ENCODE peak calls at places on chromosomes 4 and X, in eight cellular contexts. L is pancreas, K is suprapubic skin, S is GM23338, Q is mesenchymal stem cell, N is Peyer's patch, H is HCT116, A is A549. D is an unnamed sample. For H3K4me1, the result is how much of the 10 kb centered on the place peaks cover.

GRCh38 chrX:115582871-115583729 is 22.1 kb downstream of the PLS3 start:
- DNase-seq in A (no peak), S (peak), K (no peak), H (no peak), L (no peak), N (no peak), Q (peak), D (no peak)

GRCh38 chr4:141636077-141636770 is at the start of gene IL15:
- DNase-seq in K (peak), H (peak), L (peak), N (peak), Q (peak), S (peak), A (peak), D (peak)

GRCh38 chrX:135530097-135530496 is 9.6 kb downstream of the INTS6L start:
- DNase-seq in L (no peak), S (no peak), K (no peak), N (no peak), Q (no peak), H (no peak), A (no peak), D (no peak)

GRCh38 chr4:105352826-105353225 is 121.0 kb downstream of the PPA2 start:
- DNase-seq in A (no peak), K (no peak), S (no peak), H (no peak), Q (peak), N (no peak), L (no peak), D (no peak)

GRCh38 chr4:88659061-88659889 is 38.4 kb downstream of the NAP1L5 start:
- DNase-seq in L (peak), H (peak), Q (peak), K (no peak), S (peak), A (peak), N (no peak), D (no peak)

GRCh38 chr4:118154643-118155042 is 120.4 kb downstream of the NDST3 start:
- DNase-seq in A (no peak), Q (peak), H (no peak), N (no peak), L (no peak), S (no peak), K (no peak), D (peak)

GRCh38 chrX:143632625-143633387 is 3.1 kb downstream of the SLITRK4 start:
- DNase-seq in A (no peak), S (peak), Q (peak), L (no peak), H (no peak), K (no peak), N (no peak), D (no peak)

GRCh38 chr4:10587697-10588096 is 96.9 kb downstream of the CLNK start:
- DNase-seq in Q (no peak), S (no peak), L (no peak), A (no peak), K (no peak), N (no peak), H (no peak), D (no peak)

GRCh38 chr4:105767579-105767978 is 59.0 kb downstream of the GSTCD start:
- DNase-seq in L (no peak), N (no peak), A (no peak), K (no peak), Q (no peak), S (peak), H (no peak), D (no peak)

GRCh38 chr4:96056346-96056934 is 216.5 kb downstream of the PDHA2 start:
- DNase-seq in Q (no peak), A (no peak), N (no peak), K (no peak), H (no peak), S (no peak), L (no peak), D (no peak)

GRCh38 chr4:73674451-73674919 is 54.2 kb upstream of the RASSF6 start:
- DNase-seq in Q (peak), H (no peak), N (no peak), S (no peak), L (no peak), A (no peak), K (no peak), D (no peak)

GRCh38 chr4:40316782-40317635 is 18.1 kb upstream of the CHRNA9 start:
- DNase-seq in S (peak), Q (peak), L (peak), H (peak), N (peak), A (peak), K (peak), D (peak)

GRCh38 chr4:51884606-51885005 is 41.7 kb downstream of the DCUN1D4 start:
- DNase-seq in S (peak), N (no peak), Q (no peak), H (no peak), A (no peak), L (no peak), K (no peak), D (no peak)

GRCh38 chr4:3043272-3044020 is 30.9 kb downstream of the HTT-AS start:
- DNase-seq in S (no peak), Q (no peak), L (no peak), K (no peak), H (no peak), N (no peak), A (no peak), D (no peak)

GRCh38 chrX:38018734-38019410 is 12.5 kb downstream of the SYTL5 start:
- DNase-seq in H (no peak), L (no peak), A (no peak), S (no peak), N (no peak), Q (no peak), K (no peak), D (no peak)

GRCh38 chr4:3252480-3252828 is 3.5 kb downstream of the MSANTD1 start:
- DNase-seq in A (no peak), Q (no peak), S (no peak), K (no peak), H (no peak), L (no peak), N (no peak), D (no peak)

GRCh38 chr4:154485127-154485773 is 6.3 kb downstream of the DCHS2 start:
- DNase-seq in A (no peak), N (no peak), H (no peak), S (no peak), L (no peak), K (no peak), Q (no peak), D (no peak)

GRCh38 chr4:84403656-84404055 is 95.4 kb downstream of the NKX6-1 start:
- DNase-seq in Q (no peak), S (no peak), H (no peak), K (no peak), L (no peak), N (no peak), A (no peak), D (no peak)

GRCh38 chrX:96407043-96407442 is 277.6 kb upstream of the DIAPH2 start:
- DNase-seq in S (peak), Q (peak), N (peak), L (peak), A (peak), K (no peak), H (no peak), D (peak)

GRCh38 chrX:17373337-17373736 is 1.7 kb upstream of the NHS start:
- DNase-seq in S (no peak), A (no peak), L (no peak), Q (no peak), K (no peak), N (no peak), H (no peak), D (no peak)

GRCh38 chrX:11784543-11784942 is 26.5 kb downstream of the MSL3 start:
- DNase-seq in K (no peak), L (no peak), H (no peak), Q (no peak), N (no peak), S (no peak), A (no peak), D (no peak)

GRCh38 chr4:68373513-68373912 is 23.6 kb upstream of the YTHDC1 start:
- DNase-seq in L (peak), Q (no peak), H (no peak), K (peak), A (no peak), S (peak), N (peak), D (no peak)

GRCh38 chrX:25028726-25029125 is 13.0 kb upstream of the ARX start:
- DNase-seq in Q (no peak), N (no peak), H (no peak), L (no peak), S (no peak), A (no peak), K (no peak), D (no peak)

GRCh38 chrX:63428348-63428747 is 77.2 kb upstream of the SPIN4 start:
- DNase-seq in K (no peak), S (no peak), A (no peak), H (no peak), Q (no peak), L (no peak), N (no peak), D (no peak)

GRCh38 chr4:122921971-122922876 is at the start of gene NUDT6:
- DNase-seq in A (peak), K (peak), H (no peak), N (peak), Q (peak), L (peak), S (peak), D (peak)

GRCh38 chr4:87108142-87108546 is 112.3 kb downstream of the KLHL8 start:
- DNase-seq in N (no peak), S (no peak), A (peak), K (peak), H (peak), L (no peak), Q (peak), D (peak)

GRCh38 chr4:142262956-142263355 is 583.1 kb downstream of the INPP4B start:
- DNase-seq in N (no peak), L (no peak), H (no peak), A (no peak), K (no peak), S (peak), Q (no peak), D (no peak)

GRCh38 chr4:81724925-81725329 is 253.2 kb upstream of the RASGEF1B start:
- DNase-seq in K (peak), L (peak), H (no peak), S (no peak), N (peak), A (no peak), Q (peak), D (no peak)

GRCh38 chrX:6223516-6223915 is 5.2 kb downstream of the NLGN4X start:
- DNase-seq in H (no peak), K (no peak), Q (no peak), L (no peak), A (no peak), N (no peak), S (no peak), D (no peak)

GRCh38 chrX:155768036-155768769 is 112.9 kb upstream of the VAMP7 start:
- DNase-seq in Q (peak), A (peak), H (no peak), L (no peak), S (no peak), K (no peak), N (no peak), D (peak)

GRCh38 chrX:84044051-84044450 is 143.9 kb downstream of the RPS6KA6 start:
- DNase-seq in L (no peak), N (no peak), Q (no peak), A (peak), S (no peak), K (no peak), H (no peak), D (no peak)

GRCh38 chrX:118976599-118977340 is 2.4 kb downstream of the LONRF3 start:
- DNase-seq in Q (peak), A (peak), L (peak), H (no peak), S (no peak), N (peak), K (peak), D (peak)

GRCh38 chrX:115232933-115233496 is 881 bp downstream of the LRCH2 start:
- DNase-seq in L (no peak), S (no peak), K (no peak), Q (no peak), H (no peak), N (no peak), A (no peak), D (no peak)

GRCh38 chr4:10007772-10008171 is 13.5 kb downstream of the SLC2A9 start:
- DNase-seq in S (no peak), A (no peak), L (no peak), Q (no peak), N (no peak), H (no peak), K (no peak), D (no peak)

GRCh38 chr4:139202984-139203383 is 26.0 kb upstream of the ELF2 start:
- DNase-seq in A (no peak), Q (no peak), N (no peak), H (no peak), L (no peak), S (no peak), K (no peak), D (no peak)

GRCh38 chr4:31290836-31291235 is 570.7 kb downstream of the PCDH7 start:
- DNase-seq in A (no peak), S (peak), N (no peak), L (no peak), K (no peak), H (no peak), Q (no peak), D (no peak)

GRCh38 chr4:27278615-27279014 is 418.0 kb downstream of the STIM2 start:
- DNase-seq in H (no peak), Q (peak), N (no peak), L (peak), A (no peak), S (peak), K (no peak), D (no peak)

DNA sequence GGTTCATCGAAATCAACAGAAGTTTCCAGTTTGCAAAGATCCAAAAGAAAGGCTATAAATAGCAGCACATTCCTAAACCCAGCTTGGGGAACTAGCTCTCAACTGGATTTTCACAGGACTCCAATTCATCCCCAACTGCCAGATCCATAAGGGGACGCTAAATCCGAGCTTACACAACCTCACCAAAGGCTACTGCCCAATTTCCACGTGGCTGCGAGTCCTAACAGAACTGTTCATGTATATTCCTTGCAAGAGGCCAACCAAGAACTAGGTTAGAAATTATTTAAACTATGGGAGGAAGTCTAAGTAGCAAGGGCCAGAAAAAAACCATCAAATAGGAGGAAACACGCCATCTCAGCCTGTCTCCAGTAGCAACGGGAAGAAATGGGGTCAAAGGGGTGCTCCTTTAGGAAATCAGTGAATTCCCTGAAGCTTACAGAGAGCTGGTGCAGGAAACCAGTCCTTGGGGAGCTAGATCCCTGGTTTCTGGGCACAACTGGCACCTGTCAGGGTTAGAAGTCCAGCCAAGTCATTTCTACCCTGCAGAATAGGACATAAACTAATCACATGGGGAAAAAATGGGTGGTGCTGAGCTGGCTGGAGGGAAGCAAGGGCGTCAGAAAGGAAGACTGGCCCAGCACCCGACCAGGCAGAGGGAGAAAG is 20.7 kb downstream of the RELL1 start:
- DNase-seq in A (no peak), K (no peak), N (peak), L (no peak), Q (peak), S (no peak), H (no peak), D (no peak)
- H3K4me1 ChIP-seq in A (half or more), K (half or more), N (under half), L (under half), Q (under half), S (half or more), H (half or more), D (under half)

GRCh38 chr4:173044340-173044739 is 124.3 kb upstream of the GALNT7 start:
- DNase-seq in K (no peak), N (no peak), S (no peak), Q (no peak), A (no peak), L (no peak), H (no peak), D (no peak)
- H3K27ac ChIP-seq in K (no peak), N (no peak), S (no peak), Q (no peak), A (no peak), L (no peak), H (no peak), D (no peak)

GRCh38 chr4:6988016-6988715 is 55.0 kb upstream of the TADA2B start:
- DNase-seq in K (no peak), N (peak), H (no peak), Q (peak), L (no peak), A (no peak), S (no peak), D (no peak)
- H3K4me1 ChIP-seq in K (half or more), N (under half), H (under half), Q (under half), L (under half), A (under half), S (under half), D (under half)

DNA sequence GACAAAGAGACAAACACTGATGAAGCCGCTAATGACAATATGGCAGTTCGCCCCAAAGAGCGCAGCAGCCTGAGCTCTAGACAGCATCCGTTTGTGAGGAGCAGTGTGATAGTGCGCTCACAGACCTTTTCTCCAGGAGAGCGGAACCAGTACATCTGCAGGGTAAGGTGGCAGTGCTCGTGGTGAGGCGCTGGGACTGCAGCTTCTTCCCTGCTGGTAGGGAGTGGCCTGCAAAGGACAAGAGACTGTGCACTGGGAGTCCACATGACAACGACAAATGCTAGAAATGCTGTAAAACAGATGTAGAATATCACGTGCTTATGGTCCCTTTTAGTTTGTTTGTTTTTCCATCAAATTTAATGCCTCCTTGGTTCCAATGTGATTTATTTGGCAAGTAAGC is 35.8 kb downstream of the CLDN22 start:
- DNase-seq in A (no peak), H (no peak), S (no peak), L (no peak), N (no peak), K (no peak), Q (peak), D (no peak)
- H3K27ac ChIP-seq in A (no peak), H (no peak), S (no peak), L (no peak), N (no peak), K (no peak), Q (no peak), D (no peak)

DNA sequence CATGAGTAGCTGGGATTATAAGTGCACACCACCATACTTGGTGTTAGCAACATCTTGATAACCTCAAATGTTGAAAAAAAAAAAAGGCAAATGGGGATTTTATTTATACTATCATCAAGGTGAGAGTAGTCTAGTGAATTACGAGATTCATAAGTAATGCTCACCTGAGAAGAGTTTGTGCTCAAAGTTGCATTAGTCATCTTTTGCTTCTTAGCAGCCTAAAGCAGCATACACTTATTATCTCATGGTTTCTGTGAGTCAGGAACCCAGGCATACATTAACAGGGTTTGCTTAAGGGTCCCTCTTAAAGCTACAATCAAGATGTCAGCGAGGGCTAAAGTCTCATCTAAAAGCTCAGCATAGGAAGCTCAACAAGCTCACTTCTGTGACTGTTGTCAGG is 8.2 kb upstream of the EXOSC9 start:
- DNase-seq in N (no peak), A (no peak), S (no peak), L (no peak), K (no peak), Q (no peak), H (no peak), D (no peak)
- H3K4me1 ChIP-seq in N (under half), A (under half), S (under half), L (under half), K (under half), Q (under half), H (under half), D (half or more)

DNA sequence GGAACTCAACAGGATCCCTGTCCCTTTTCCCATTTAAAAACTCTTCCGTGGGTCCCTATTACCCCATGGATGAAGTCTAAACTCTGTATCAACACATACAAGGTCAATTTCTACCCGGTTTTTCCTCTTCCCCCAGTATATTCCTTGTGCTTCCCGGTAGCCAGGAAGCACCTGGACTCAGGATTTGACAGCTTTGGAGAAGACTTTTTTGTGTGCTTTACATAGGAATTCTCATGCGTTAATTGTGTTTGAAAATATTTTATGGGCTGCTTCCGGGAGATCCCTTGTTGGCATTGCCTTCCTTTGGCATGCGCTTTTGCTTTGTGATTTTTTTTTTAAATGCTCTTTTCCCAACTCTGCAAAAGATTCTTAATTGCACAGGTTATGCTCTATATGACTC is 7.2 kb downstream of the SMS start:
- DNase-seq in H (no peak), S (no peak), N (no peak), L (no peak), K (no peak), A (no peak), Q (no peak), D (no peak)
- H3K27ac ChIP-seq in H (no peak), S (peak), N (no peak), L (no peak), K (peak), A (no peak), Q (peak), D (peak)

DNA sequence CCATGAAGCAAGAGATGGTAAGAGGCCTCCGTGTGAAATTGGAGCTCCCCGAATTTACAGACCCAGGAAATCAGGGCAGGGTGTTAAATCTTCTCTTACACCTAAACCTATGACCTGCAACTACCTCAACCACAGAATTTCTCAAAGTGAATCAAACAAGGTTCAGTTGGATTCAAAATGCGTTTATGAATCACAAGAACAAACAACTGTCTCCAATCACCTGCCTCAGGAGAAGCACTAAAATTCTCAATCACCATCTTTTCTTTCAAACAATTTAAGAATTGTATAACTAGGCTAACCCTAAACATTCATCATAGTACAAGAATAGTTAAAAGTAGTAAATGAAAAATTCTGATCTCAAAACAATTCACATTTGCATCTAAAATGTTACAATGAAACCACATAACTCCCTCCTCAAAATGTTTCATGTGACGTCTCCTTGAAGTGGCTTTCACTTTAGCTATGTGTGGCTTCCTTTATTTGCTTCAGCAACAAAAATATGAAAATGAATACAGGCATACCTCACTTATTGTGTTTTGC is 19.2 kb downstream of the PPP3CA start:
- DNase-seq in Q (no peak), A (no peak), H (no peak), N (no peak), L (no peak), S (peak), K (no peak), D (no peak)
- H3K4me1 ChIP-seq in Q (under half), A (under half), H (under half), N (under half), L (under half), S (half or more), K (under half), D (under half)